ENCODE peak calls at places on chromosomes 5 and 9, in five cellular contexts. One of them, this sample, is unnamed.

GRCh38 chr5:169703803-169704202 is 66.7 kb downstream of the DOCK2 start:
- DNase-seq in HCT116: no peak
- DNase-seq in K562: no peak
- DNase-seq in GM12878: no peak
- DNase-seq in HepG2: no peak
- DNase-seq in this sample: no peak

GRCh38 chr9:109652112-109652511 is 127.9 kb upstream of the PALM2AKAP2 start:
- DNase-seq in HCT116: no peak
- DNase-seq in K562: no peak
- DNase-seq in GM12878: no peak
- DNase-seq in HepG2: no peak
- DNase-seq in this sample: no peak

GRCh38 chr5:149611327-149611726 is 30.0 kb downstream of the ARHGEF37 start:
- DNase-seq in HCT116: no peak
- DNase-seq in K562: no peak
- DNase-seq in GM12878: no peak
- DNase-seq in HepG2: peak; percentile 66
- DNase-seq in this sample: no peak

GRCh38 chr5:139389701-139390638 is at the start of gene MZB1:
- DNase-seq in HCT116: no peak
- DNase-seq in K562: no peak
- DNase-seq in GM12878: peak; percentile 95
- DNase-seq in HepG2: no peak
- DNase-seq in this sample: no peak

GRCh38 chr5:600551-601541 is 11.3 kb upstream of the CEP72 start:
- DNase-seq in HCT116: no peak
- DNase-seq in K562: no peak
- DNase-seq in GM12878: no peak
- DNase-seq in HepG2: no peak
- DNase-seq in this sample: no peak

GRCh38 chr9:120927125-120928014 is 774 bp upstream of the TRAF1 start:
- DNase-seq in HCT116: no peak
- DNase-seq in K562: no peak
- DNase-seq in GM12878: no peak
- DNase-seq in HepG2: no peak
- DNase-seq in this sample: no peak

GRCh38 chr5:66554211-66554610 is 42.0 kb upstream of the MAST4 start:
- DNase-seq in HCT116: no peak
- DNase-seq in K562: no peak
- DNase-seq in GM12878: peak; percentile 72
- DNase-seq in HepG2: no peak
- DNase-seq in this sample: no peak

GRCh38 chr5:159533197-159533596 is 202.9 kb upstream of the IL12B start:
- DNase-seq in HCT116: no peak
- DNase-seq in K562: no peak
- DNase-seq in GM12878: no peak
- DNase-seq in HepG2: no peak
- DNase-seq in this sample: no peak

GRCh38 chr9:12973702-12974101 is 198.9 kb downstream of the LURAP1L start:
- DNase-seq in HCT116: no peak
- DNase-seq in K562: no peak
- DNase-seq in GM12878: no peak
- DNase-seq in HepG2: no peak
- DNase-seq in this sample: no peak

GRCh38 chr9:110546411-110546871 is 33.1 kb downstream of the SVEP1 start:
- DNase-seq in HCT116: no peak
- DNase-seq in K562: no peak
- DNase-seq in GM12878: no peak
- DNase-seq in HepG2: peak; percentile 13
- DNase-seq in this sample: no peak

GRCh38 chr5:36301858-36302603 is at the start of gene RANBP3L:
- DNase-seq in HCT116: no peak
- DNase-seq in K562: no peak
- DNase-seq in GM12878: no peak
- DNase-seq in HepG2: no peak
- DNase-seq in this sample: no peak
- H3K27ac ChIP-seq in HCT116: no peak within 1 kb of the TSS
- H3K27ac ChIP-seq in K562: no peak within 1 kb of the TSS
- H3K27ac ChIP-seq in GM12878: no peak within 1 kb of the TSS
- H3K27ac ChIP-seq in HepG2: no peak within 1 kb of the TSS
- H3K27ac ChIP-seq in this sample: no peak within 1 kb of the TSS

GRCh38 chr5:122775713-122776084 is 819 bp downstream of the SNX2 start:
- DNase-seq in HCT116: no peak
- DNase-seq in K562: no peak
- DNase-seq in GM12878: no peak
- DNase-seq in HepG2: no peak
- DNase-seq in this sample: peak; percentile 12
- TF ChIP-seq ZBTB33 in HCT116: no peak
- TF ChIP-seq ZBTB33 in K562: no peak
- TF ChIP-seq ZBTB33 in GM12878: no peak
- TF ChIP-seq ZBTB33 in HepG2: no peak
- TF ChIP-seq ZBTB33 in this sample: no peak

GRCh38 chr5:61311836-61312808 is 19.9 kb upstream of the ZSWIM6 start:
- DNase-seq in HCT116: no peak
- DNase-seq in K562: no peak
- DNase-seq in GM12878: no peak
- DNase-seq in HepG2: no peak
- DNase-seq in this sample: no peak
- H3K27ac ChIP-seq in HCT116: no peak overlapping the region
- H3K27ac ChIP-seq in K562: no peak overlapping the region
- H3K27ac ChIP-seq in GM12878: no peak overlapping the region
- H3K27ac ChIP-seq in HepG2: no peak overlapping the region
- H3K27ac ChIP-seq in this sample: peak overlapping the region; percentile 87

DNA sequence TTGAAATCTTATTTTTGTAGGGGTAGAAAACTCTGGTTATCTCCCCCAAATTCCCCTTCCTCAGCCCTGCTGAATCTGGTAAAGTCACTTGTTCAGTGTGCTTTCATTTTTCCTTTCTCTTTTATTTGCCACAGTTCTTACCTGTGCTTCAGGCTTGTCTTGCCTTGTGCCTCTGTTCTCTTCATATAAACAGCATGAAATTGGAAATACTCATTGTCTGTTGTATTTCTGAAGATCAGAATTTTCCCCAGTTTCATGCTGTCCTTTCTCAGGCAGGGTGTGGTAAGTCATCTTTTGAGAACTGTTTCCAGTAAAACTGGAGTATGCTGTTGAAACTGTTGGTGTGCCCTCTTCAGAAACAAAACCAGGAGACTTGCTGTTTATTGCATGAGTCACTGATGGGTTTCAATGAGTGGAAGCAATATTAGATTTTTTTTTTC is 7.0 kb downstream of the PAM start:
- DNase-seq in HCT116: no peak
- DNase-seq in K562: no peak
- DNase-seq in GM12878: no peak
- DNase-seq in HepG2: no peak
- DNase-seq in this sample: no peak
- TF ChIP-seq ZBTB33 in HCT116: no peak
- TF ChIP-seq ZBTB33 in K562: no peak
- TF ChIP-seq ZBTB33 in GM12878: no peak
- TF ChIP-seq ZBTB33 in HepG2: no peak
- TF ChIP-seq ZBTB33 in this sample: no peak

GRCh38 chr5:65144136-65144871 is 337.4 kb downstream of the ADAMTS6 start:
- DNase-seq in HCT116: no peak
- DNase-seq in K562: no peak
- DNase-seq in GM12878: no peak
- DNase-seq in HepG2: no peak
- DNase-seq in this sample: no peak

GRCh38 chr5:65141487-65141886 is 340.2 kb downstream of the ADAMTS6 start:
- DNase-seq in HCT116: no peak
- DNase-seq in K562: no peak
- DNase-seq in GM12878: no peak
- DNase-seq in HepG2: no peak
- DNase-seq in this sample: no peak

GRCh38 chr5:65142511-65143011 is 339.2 kb downstream of the ADAMTS6 start:
- DNase-seq in HCT116: no peak
- DNase-seq in K562: no peak
- DNase-seq in GM12878: no peak
- DNase-seq in HepG2: no peak
- DNase-seq in this sample: no peak

GRCh38 chr5:65137631-65138030 is 344.1 kb downstream of the ADAMTS6 start:
- DNase-seq in HCT116: no peak
- DNase-seq in K562: no peak
- DNase-seq in GM12878: no peak
- DNase-seq in HepG2: no peak
- DNase-seq in this sample: no peak

GRCh38 chr5:65142007-65142406 is 339.7 kb downstream of the ADAMTS6 start:
- DNase-seq in HCT116: no peak
- DNase-seq in K562: no peak
- DNase-seq in GM12878: no peak
- DNase-seq in HepG2: no peak
- DNase-seq in this sample: no peak
- H3K27ac ChIP-seq in HCT116: no peak overlapping the region
- H3K27ac ChIP-seq in K562: no peak overlapping the region
- H3K27ac ChIP-seq in GM12878: no peak overlapping the region
- H3K27ac ChIP-seq in HepG2: no peak overlapping the region
- H3K27ac ChIP-seq in this sample: peak overlapping the region; percentile 73

GRCh38 chr5:78587775-78588291 is 60.7 kb downstream of the LHFPL2 start:
- DNase-seq in HCT116: no peak
- DNase-seq in K562: peak; percentile 73
- DNase-seq in GM12878: no peak
- DNase-seq in HepG2: no peak
- DNase-seq in this sample: peak; percentile 27
- TF ChIP-seq ZBTB33 in HCT116: no peak
- TF ChIP-seq ZBTB33 in K562: peak; percentile 54
- TF ChIP-seq ZBTB33 in GM12878: no peak
- TF ChIP-seq ZBTB33 in HepG2: no peak
- TF ChIP-seq ZBTB33 in this sample: no peak

DNA sequence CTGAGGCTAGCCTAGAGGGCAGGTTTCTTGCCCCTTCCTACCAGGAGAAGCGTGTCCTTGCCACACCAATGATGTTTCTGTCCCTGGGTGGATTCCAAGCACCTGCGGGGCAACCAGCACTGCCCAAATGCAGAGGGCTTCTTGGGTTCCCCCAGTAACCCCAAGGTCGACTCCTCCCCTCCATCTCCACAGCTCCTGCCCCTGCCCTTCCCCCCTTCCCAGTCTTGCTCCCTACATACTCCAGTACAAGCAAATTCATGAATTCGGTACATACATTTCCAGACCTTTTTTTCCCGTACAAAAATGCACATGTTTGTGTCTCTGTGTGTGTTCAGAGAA is 12.8 kb upstream of the JADE2 start:
- DNase-seq in HCT116: no peak
- DNase-seq in K562: no peak
- DNase-seq in GM12878: no peak
- DNase-seq in HepG2: no peak
- DNase-seq in this sample: no peak
- H3K27ac ChIP-seq in HCT116: peak overlapping the region; percentile 98
- H3K27ac ChIP-seq in K562: peak overlapping the region; percentile 57
- H3K27ac ChIP-seq in GM12878: no peak overlapping the region
- H3K27ac ChIP-seq in HepG2: peak overlapping the region; percentile 71
- H3K27ac ChIP-seq in this sample: no peak overlapping the region

GRCh38 chr5:38452201-38452600 is 104.2 kb downstream of the LIFR start:
- DNase-seq in HCT116: no peak
- DNase-seq in K562: no peak
- DNase-seq in GM12878: no peak
- DNase-seq in HepG2: no peak
- DNase-seq in this sample: no peak
- TF ChIP-seq ZBTB33 in HCT116: no peak
- TF ChIP-seq ZBTB33 in K562: no peak
- TF ChIP-seq ZBTB33 in GM12878: no peak
- TF ChIP-seq ZBTB33 in HepG2: no peak
- TF ChIP-seq ZBTB33 in this sample: no peak

This sample was measured in SK-N-SH.